ENCODE peak calls at places on chromosomes 6 and 20, in ten cellular contexts. K is skeletal muscle cell, Y is M059J, W is HT-29, R is activated T-cell treated with anti-CD3 and anti-CD28 coated beads for 1 hour, L is upper lobe of right lung, T is ELR, E is A673, D is NCI-H510A, C is progenitor cell of endocrine pancreas. V is an unnamed sample.

GRCh38 chr20:46056970-46057855 is 28.2 kb downstream of the SLC12A5 start:
- DNase-seq in C (peak), D (no peak), Y (no peak), E (peak), T (peak), W (no peak), R (peak), K (no peak), L (no peak), V (no peak)

GRCh38 chr6:125316621-125317020 is 14.9 kb upstream of the HDDC2 start:
- DNase-seq in R (no peak), K (no peak), Y (no peak), D (no peak), C (no peak), W (no peak), E (no peak), T (no peak), L (no peak), V (no peak)

GRCh38 chr6:52643158-52643557 is 27.8 kb upstream of the TMEM14A start:
- DNase-seq in T (no peak), R (no peak), D (no peak), C (no peak), Y (no peak), E (no peak), W (no peak), L (no peak), K (no peak), V (no peak)

GRCh38 chr6:19268117-19268516 is 569.1 kb upstream of the ID4 start:
- DNase-seq in R (no peak), Y (peak), W (peak), C (no peak), D (no peak), T (no peak), E (no peak), K (no peak), L (no peak), V (no peak)

GRCh38 chr6:107820571-107821261 is 3.4 kb downstream of the SCML4 start:
- DNase-seq in T (peak), R (peak), C (no peak), Y (peak), K (no peak), E (peak), L (no peak), W (no peak), D (no peak), V (no peak)

GRCh38 chr6:27866370-27867050 is 45.7 kb downstream of the OR2B2 start:
- DNase-seq in E (peak), T (peak), C (no peak), W (no peak), R (no peak), K (no peak), D (no peak), L (no peak), Y (peak), V (peak)

GRCh38 chr20:41482647-41483552 is 116.3 kb upstream of the EMILIN3 start:
- DNase-seq in E (peak), C (no peak), L (no peak), K (peak), T (peak), D (no peak), Y (peak), R (no peak), W (no peak), V (no peak)

GRCh38 chr6:40856271-40856670 is 182.8 kb downstream of the UNC5CL start:
- DNase-seq in C (no peak), L (no peak), Y (no peak), K (no peak), E (no peak), D (no peak), W (no peak), R (no peak), T (no peak), V (no peak)

GRCh38 chr6:150696156-150696555 is 96.5 kb downstream of the PLEKHG1 start:
- DNase-seq in E (peak), Y (no peak), R (no peak), L (no peak), C (no peak), W (no peak), T (no peak), K (no peak), D (no peak), V (no peak)

V was measured in Panc1.